ENCODE peak calls at places on chromosomes 11 and 22, in five cellular contexts. E is IMR-90, A is HL-60, V is epithelial cell of proximal tubule, T is PC-3. U is an unnamed sample.

GRCh38 chr22:44892803-44893730 is 116.7 kb downstream of the PHF21B start:
- DNase-seq in E (no peak), A (no peak), V (no peak), T (no peak), U (no peak)

GRCh38 chr11:23406131-23406819 is 546.0 kb upstream of the CCDC179 start:
- DNase-seq in E (no peak), A (no peak), V (no peak), T (no peak), U (no peak)

GRCh38 chr11:16815047-16815767 is 76.8 kb downstream of the C11orf58 start:
- DNase-seq in E (peak), A (peak), V (no peak), T (no peak), U (peak)

GRCh38 chr22:19238900-19239299 is 52.6 kb downstream of the CLTCL1 start:
- DNase-seq in E (no peak), A (no peak), V (no peak), T (no peak), U (peak)

GRCh38 chr11:34719303-34719848 is 98.5 kb downstream of the EHF start:
- DNase-seq in E (peak), A (no peak), V (no peak), T (peak), U (no peak)

GRCh38 chr22:38352436-38352835 is 35.2 kb upstream of the CSNK1E start:
- DNase-seq in E (no peak), A (no peak), V (no peak), T (no peak), U (no peak)

GRCh38 chr11:86218125-86219081 is 26.1 kb upstream of the EED start:
- DNase-seq in E (peak), A (no peak), V (peak), T (peak), U (peak)

GRCh38 chr11:90113541-90113940 is 20.9 kb upstream of the NAALAD2 start:
- DNase-seq in E (no peak), A (no peak), V (no peak), T (peak), U (no peak)

GRCh38 chr11:48095779-48096470 is 115.6 kb downstream of the PTPRJ start:
- DNase-seq in E (no peak), A (no peak), V (no peak), T (no peak), U (no peak)

GRCh38 chr22:48579035-48579914 is 1248.4 kb downstream of the BRD1 start:
- DNase-seq in E (no peak), A (no peak), V (no peak), T (no peak), U (no peak)

GRCh38 chr11:66950113-66950535 is 8.1 kb downstream of the PC start:
- DNase-seq in E (peak), A (no peak), V (peak), T (peak), U (no peak)

GRCh38 chr11:6249822-6250555 is 9.6 kb upstream of the CCKBR start:
- DNase-seq in E (peak), A (peak), V (peak), T (peak), U (peak)

GRCh38 chr22:22048981-22049531 is 66.5 kb upstream of the TOP3B start:
- DNase-seq in E (no peak), A (no peak), V (no peak), T (no peak), U (no peak)

GRCh38 chr11:64226507-64227051 is 505 bp downstream of the NUDT22 start:
- DNase-seq in E (no peak), A (peak), V (no peak), T (peak), U (peak)

GRCh38 chr22:37362618-37363017 is 64.7 kb downstream of the ELFN2 start:
- DNase-seq in E (peak), A (no peak), V (no peak), T (peak), U (no peak)

GRCh38 chr22:44710474-44711235 is 8.7 kb downstream of the PRR5 start:
- DNase-seq in E (no peak), A (no peak), V (no peak), T (no peak), U (no peak)

GRCh38 chr11:27722117-27722844 is 22.0 kb upstream of the BDNF start:
- DNase-seq in E (peak), A (peak), V (no peak), T (no peak), U (no peak)
- H3K4me3 ChIP-seq in E (peak), A (peak), V (peak), T (no peak), U (peak)

GRCh38 chr22:45977551-45978274 is 751 bp upstream of the WNT7B start:
- DNase-seq in E (peak), A (no peak), V (no peak), T (peak), U (no peak)

GRCh38 chr22:45980776-45981175 is 3.8 kb upstream of the WNT7B start:
- DNase-seq in E (no peak), A (no peak), V (no peak), T (no peak), U (no peak)

GRCh38 chr22:45977003-45977395 is at the start of gene WNT7B:
- DNase-seq in E (no peak), A (no peak), V (no peak), T (peak), U (no peak)

GRCh38 chr22:45976351-45977002 is 485 bp downstream of the WNT7B start:
- DNase-seq in E (no peak), A (no peak), V (no peak), T (peak), U (no peak)

DNA sequence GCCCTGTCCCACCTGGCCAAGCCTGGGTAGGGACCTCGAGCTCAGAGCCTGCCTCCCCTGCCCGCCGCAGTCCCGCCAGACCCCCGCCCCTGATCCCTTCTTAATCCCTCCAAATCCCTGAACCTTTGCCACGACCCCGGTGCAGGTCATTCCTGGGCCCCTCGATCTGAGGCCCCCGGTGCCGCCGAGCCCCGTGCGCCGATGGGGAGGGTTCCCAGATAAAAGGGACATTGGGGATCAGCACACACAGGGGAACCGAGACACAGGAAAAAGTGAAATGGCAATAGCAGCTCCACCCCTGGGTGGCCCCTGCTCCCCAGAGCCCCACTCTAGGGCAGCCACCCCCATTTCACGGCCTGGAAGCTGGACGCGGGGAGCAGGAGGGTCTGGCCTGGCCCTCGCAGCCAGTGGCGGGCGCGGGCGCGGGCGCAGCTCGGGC is 1.3 kb upstream of the WNT7B start:
- DNase-seq in E (no peak), A (no peak), V (no peak), T (no peak), U (no peak)
- H3K4me3 ChIP-seq in E (no peak), A (no peak), V (peak), T (peak), U (peak)

GRCh38 chr11:61756452-61757212 is 4.2 kb downstream of the MYRF start:
- DNase-seq in E (peak), A (peak), V (no peak), T (peak), U (no peak)
- H3K4me3 ChIP-seq in E (no peak), A (no peak), V (peak), T (no peak), U (no peak)

GRCh38 chr11:57792870-57793269 is 31.3 kb downstream of the CTNND1 start:
- DNase-seq in E (no peak), A (no peak), V (no peak), T (peak), U (no peak)
- H3K4me3 ChIP-seq in E (no peak), A (peak), V (peak), T (peak), U (peak)

DNA sequence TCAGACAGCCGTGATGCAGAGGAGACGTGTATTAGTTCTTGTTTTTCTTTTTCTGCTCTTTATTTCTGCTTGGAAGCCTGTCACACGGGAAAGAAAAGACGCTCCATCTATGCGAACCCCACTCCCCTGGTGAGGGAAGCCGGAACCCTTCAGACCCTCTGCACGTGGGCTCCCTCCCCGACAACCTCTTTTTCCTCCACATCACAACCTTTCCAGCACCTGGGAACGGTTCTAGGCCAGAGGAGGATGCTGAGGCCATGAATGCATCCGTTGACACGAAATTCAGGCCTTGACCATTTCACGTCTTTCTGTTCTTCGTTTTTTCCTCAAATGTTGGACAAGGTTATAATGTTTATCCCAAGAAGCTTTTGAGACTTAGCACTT is 85.3 kb upstream of the WNT7B start:
- DNase-seq in E (no peak), A (no peak), V (no peak), T (no peak), U (no peak)
- H3K4me3 ChIP-seq in E (no peak), A (no peak), V (no peak), T (no peak), U (no peak)

DNA sequence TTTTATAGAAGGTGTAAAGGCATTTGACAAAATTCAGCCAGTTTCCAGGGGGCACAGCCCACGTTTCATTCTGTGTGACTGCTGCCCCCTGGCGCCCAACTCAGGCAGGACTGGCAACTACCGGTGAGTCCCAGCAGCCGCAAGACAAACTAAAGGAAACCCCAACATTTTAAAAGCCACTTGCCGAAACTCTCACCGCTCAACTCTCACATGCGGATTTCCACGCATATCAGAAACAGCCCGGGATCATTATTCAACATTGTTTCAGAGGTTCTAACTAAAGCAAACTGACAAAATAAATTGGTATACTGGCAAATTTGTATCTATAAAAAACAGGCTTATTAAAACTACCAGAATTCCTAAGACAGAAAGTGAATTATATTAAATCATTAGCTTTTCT is 48.2 kb downstream of the MORC2 start:
- DNase-seq in E (peak), A (peak), V (no peak), T (peak), U (peak)
- H3K4me3 ChIP-seq in E (no peak), A (no peak), V (no peak), T (no peak), U (no peak)